ENCODE peak calls at places on chromosomes 2 and 18, in six cellular contexts. P is pancreas, H is endothelial cell of umbilical vein, X is heart right ventricle, S is lower lobe of right lung, G is astrocyte. F is an unnamed sample. For H3K4me1 and H3K36me3, the result is how much of the 10 kb centered on the place peaks cover.

GRCh38 chr2:164669291-164669690 is 48.0 kb upstream of the GRB14 start:
- DNase-seq in P (no peak), X (no peak), H (no peak), G (no peak), S (no peak), F (no peak)

GRCh38 chr2:168348076-168348475 is 100.7 kb upstream of the STK39 start:
- DNase-seq in G (peak), H (peak), P (no peak), X (peak), S (no peak), F (peak)

GRCh38 chr2:33417093-33417492 is 59.4 kb upstream of the RASGRP3 start:
- DNase-seq in G (no peak), P (no peak), H (peak), X (peak), S (no peak), F (no peak)

GRCh38 chr2:13676269-13676668 is 956.2 kb upstream of the LRATD1 start:
- DNase-seq in P (no peak), G (peak), H (no peak), S (no peak), X (no peak), F (no peak)

GRCh38 chr2:47521666-47522285 is 118.8 kb downstream of the MSH2 start:
- DNase-seq in P (no peak), H (no peak), X (no peak), G (no peak), S (no peak), F (no peak)

GRCh38 chr2:120520929-120521912 is 175.3 kb downstream of the INHBB start:
- DNase-seq in H (peak), G (no peak), P (peak), X (no peak), S (no peak), F (peak)

GRCh38 chr2:175309799-175310198 is 128.3 kb upstream of the ATP5MC3 start:
- DNase-seq in X (peak), P (no peak), H (peak), S (no peak), G (peak), F (no peak)

GRCh38 chr2:149410701-149411484 is 80.5 kb downstream of the LYPD6 start:
- DNase-seq in X (no peak), S (no peak), G (peak), P (no peak), H (peak), F (peak)

GRCh38 chr2:8685697-8686358 is 4.0 kb downstream of the ID2 start:
- DNase-seq in S (peak), H (peak), P (peak), G (no peak), X (peak), F (peak)

GRCh38 chr2:25586726-25587144 is 86.6 kb downstream of the DTNB start:
- DNase-seq in G (peak), S (no peak), X (no peak), H (peak), P (no peak), F (no peak)

GRCh38 chr18:48831113-48831759 is 119.5 kb downstream of the SMAD7 start:
- DNase-seq in H (no peak), P (no peak), G (no peak), S (peak), X (no peak), F (no peak)

GRCh38 chr2:230614913-230615332 is 97.7 kb upstream of the CAB39 start:
- DNase-seq in G (no peak), X (no peak), S (no peak), H (no peak), P (no peak), F (no peak)

GRCh38 chr2:18551623-18552022 is 8.8 kb downstream of the RDH14 start:
- DNase-seq in P (no peak), H (no peak), X (no peak), S (no peak), G (no peak), F (no peak)

GRCh38 chr2:175207741-175208438 is 26.4 kb upstream of the ATP5MC3 start:
- DNase-seq in P (peak), G (peak), X (peak), S (no peak), H (no peak), F (no peak)

GRCh38 chr2:6977095-6977777 is 60.0 kb downstream of the RNF144A start:
- DNase-seq in X (peak), G (peak), H (peak), P (peak), S (no peak), F (peak)

GRCh38 chr2:74003494-74004211 is 18.9 kb downstream of the TET3 start:
- DNase-seq in G (peak), H (no peak), P (no peak), S (no peak), X (peak), F (no peak)

DNA sequence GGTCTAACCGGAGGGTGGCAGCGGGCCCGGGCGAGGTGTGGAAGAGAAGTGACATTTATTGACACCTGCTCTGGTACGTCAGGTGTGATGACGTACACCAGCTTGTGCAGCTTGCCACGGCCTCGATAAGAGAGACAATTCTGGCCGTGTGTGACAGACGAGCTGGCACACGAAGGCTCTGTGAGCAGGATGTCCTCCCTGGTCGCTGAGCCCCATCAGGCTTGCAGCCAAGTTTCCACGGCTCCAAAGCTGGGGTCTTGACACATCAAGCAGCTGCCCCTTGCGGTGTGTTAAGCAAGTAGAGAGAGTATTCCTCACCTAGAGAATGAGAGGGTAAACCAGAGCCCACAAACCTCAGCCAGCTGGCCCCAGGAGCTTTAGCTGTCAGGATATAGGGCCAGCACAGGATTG is 30.6 kb downstream of the TOGARAM2 start:
- DNase-seq in G (peak), P (no peak), S (peak), H (no peak), X (peak), F (peak)
- H3K4me1 ChIP-seq in G (under half), P (under half), S (under half), H (under half), X (under half), F (under half)

GRCh38 chr2:195995499-195995898 is 73.1 kb downstream of the DNAH7 start:
- DNase-seq in S (no peak), G (no peak), X (no peak), H (no peak), P (no peak), F (no peak)
- H3K36me3 ChIP-seq in S (under half), G (under half), X (under half), H (under half), P (under half), F (under half)

GRCh38 chr18:46264255-46264654 is 160.1 kb downstream of the HAUS1 start:
- DNase-seq in S (no peak), H (peak), P (no peak), X (no peak), G (no peak), F (no peak)

GRCh38 chr18:46260016-46260878 is 156.1 kb downstream of the HAUS1 start:
- DNase-seq in H (no peak), P (no peak), G (peak), S (no peak), X (no peak), F (no peak)

GRCh38 chr18:46261799-46262198 is 157.6 kb downstream of the HAUS1 start:
- DNase-seq in X (no peak), P (no peak), S (no peak), G (peak), H (no peak), F (no peak)

GRCh38 chr18:46260879-46261143 is 156.6 kb downstream of the HAUS1 start:
- DNase-seq in G (peak), P (no peak), H (no peak), X (no peak), S (no peak), F (no peak)

GRCh38 chr18:46262856-46263255 is 158.7 kb downstream of the HAUS1 start:
- DNase-seq in X (no peak), H (no peak), P (no peak), G (no peak), S (no peak), F (no peak)
- H3K4me1 ChIP-seq in X (under half), H (under half), P (under half), G (under half), S (under half), F (under half)

DNA sequence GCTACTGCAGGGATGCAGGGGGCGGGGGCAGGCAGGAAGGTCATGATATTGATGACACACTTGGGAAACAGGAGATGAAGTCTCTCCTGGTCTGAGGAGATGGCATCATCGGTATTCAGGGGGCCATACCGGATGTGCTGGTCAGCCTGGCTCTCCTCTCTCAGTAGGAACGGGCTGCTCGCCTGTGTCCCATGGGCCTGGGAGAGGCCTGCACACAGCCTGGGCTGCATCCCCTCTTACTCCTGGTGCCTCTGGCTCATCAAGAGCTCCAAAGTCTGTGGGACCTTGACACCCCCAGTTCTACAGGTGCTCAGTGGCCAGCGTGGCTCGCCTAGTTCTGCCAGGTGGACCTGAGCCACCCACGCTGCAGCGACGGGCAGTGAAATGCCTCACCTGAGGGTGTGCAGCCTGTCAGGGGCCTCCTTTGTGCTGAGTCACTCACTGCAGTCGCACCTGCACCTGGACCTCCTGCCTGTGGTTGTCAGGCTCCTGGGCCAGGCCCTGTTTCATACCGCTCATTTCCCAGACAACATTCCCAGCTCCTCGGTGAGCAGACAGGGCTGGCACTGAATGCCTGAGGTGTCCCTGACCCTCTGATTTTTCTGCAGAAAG is 18.6 kb upstream of the CNDP1 start:
- DNase-seq in S (no peak), G (no peak), P (no peak), X (no peak), H (no peak), F (peak)
- H3K36me3 ChIP-seq in S (half or more), G (under half), P (under half), X (under half), H (under half), F (under half)

DNA sequence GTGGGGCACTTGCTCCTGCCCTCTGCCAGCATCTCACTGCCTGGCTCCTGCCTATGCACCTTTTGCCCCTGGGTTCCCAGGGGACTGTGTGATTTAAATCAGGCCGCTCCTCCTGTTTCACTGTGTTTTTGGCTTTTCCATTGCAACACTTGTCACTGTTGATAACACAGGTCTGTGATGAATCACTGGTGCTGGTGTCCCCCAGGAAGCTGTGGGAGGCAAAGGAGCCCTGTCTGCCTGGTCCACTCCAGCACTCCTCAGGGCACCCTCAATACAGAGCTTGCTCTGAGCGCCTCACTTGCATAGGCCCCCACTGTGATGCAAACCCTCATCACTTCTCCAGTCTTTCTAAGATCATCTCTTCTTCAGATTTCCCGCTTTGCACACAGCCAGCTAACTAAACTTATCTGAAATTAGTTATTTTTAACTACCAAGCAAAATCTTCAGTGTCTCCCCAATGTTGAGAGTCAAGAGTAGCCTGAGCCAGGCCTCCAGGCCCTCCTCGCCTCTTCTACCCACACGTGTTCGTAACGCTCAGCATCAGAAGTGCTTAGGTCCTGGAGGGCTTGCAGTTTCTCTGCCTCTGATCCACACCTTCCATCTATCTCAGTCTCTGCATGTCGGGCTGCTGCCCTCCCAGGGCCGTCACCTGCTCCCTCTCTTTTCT is 2.8 kb downstream of the TMEM18 start:
- DNase-seq in S (no peak), G (no peak), H (no peak), P (no peak), X (no peak), F (no peak)
- H3K4me1 ChIP-seq in S (under half), G (under half), H (under half), P (under half), X (under half), F (under half)

DNA sequence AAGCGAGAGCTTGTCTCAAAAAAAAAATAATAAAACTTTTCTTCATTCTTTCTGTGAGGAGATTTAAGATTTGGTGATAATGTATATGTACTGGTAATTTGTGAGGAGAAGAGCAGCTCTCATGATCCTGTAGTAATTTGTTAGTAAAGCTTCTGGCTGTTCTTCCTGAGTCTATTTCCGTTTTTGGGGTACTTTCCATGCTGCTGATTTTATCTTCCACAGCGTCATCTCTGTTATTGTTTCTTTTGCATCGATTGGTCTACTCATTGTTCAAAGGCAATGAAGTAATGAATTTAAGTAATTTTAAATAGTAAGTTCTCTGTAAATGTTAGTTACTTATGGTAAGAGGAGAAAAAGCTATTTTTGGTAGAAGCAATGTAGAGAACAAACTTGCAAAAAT is 12.0 kb downstream of the NDUFAF7 start:
- DNase-seq in P (no peak), H (peak), X (no peak), G (no peak), S (no peak), F (no peak)
- H3K36me3 ChIP-seq in P (under half), H (under half), X (under half), G (under half), S (half or more), F (under half)

GRCh38 chr2:101731221-101732054 is 33.9 kb downstream of the MAP4K4 start:
- DNase-seq in G (no peak), S (no peak), X (no peak), P (no peak), H (no peak), F (no peak)
- H3K4me1 ChIP-seq in G (under half), S (under half), X (under half), P (under half), H (under half), F (under half)

DNA sequence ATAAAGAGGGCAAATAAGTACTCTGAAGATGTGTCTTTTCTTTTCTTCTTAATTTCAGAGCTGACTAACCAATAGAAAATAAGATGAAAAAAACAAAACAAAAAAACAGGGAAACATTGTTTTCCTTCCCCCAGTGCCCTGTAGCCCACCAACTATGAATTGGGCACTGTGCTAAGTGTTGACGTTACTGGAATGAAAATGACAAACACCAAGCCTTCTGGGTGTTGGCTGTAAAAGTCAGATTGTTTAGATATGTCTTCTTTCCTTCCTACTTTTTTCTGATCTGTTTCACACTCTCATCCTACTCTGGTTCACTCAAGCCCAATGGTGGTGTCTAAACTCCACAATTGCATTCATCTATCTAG is 15.7 kb downstream of the LANCL1 start:
- DNase-seq in G (no peak), H (no peak), S (no peak), X (no peak), P (no peak), F (no peak)
- H3K36me3 ChIP-seq in G (under half), H (under half), S (under half), X (under half), P (under half), F (under half)

DNA sequence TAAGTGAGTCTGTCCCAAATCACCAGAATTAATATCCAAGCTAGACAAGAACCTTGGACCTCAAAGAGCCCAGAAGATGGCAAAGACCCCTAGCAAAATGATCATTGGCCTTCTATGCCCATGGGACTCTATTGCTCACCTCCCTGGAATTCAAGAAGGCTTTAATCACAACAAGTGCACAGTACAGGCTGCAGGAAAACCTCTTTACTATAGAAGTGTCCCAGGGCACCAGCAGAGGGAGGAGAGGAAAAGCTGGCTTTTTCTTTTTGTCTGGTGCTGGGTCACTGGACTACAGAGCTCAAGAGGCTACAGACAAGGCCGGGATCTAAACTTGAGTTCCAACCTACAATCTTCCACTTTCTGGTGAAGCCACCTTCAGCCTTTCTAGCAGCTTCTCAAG is 88.3 kb upstream of the PPP1CB start:
- DNase-seq in X (no peak), P (no peak), G (no peak), S (no peak), H (peak), F (no peak)
- H3K4me1 ChIP-seq in X (under half), P (under half), G (under half), S (under half), H (under half), F (under half)

GRCh38 chr18:58881469-58881868 is 16.8 kb downstream of the ZNF532 start:
- DNase-seq in G (no peak), H (no peak), P (no peak), X (no peak), S (no peak), F (no peak)
- H3K36me3 ChIP-seq in G (under half), H (under half), P (under half), X (under half), S (under half), F (under half)

F was measured in small intestine.